ENCODE peak calls at places on chromosomes 4 and X, in six cellular contexts. One of them, this sample, is unnamed.
A peak's percentile ranks its signal among the peaks of the same experiment; 100 is the strongest.

GRCh38 chrX:34365482-34365881 is 233.4 kb upstream of the FAM47A start:
- DNase-seq in PC-9: no peak
- DNase-seq in AG09309: no peak
- DNase-seq in lower lobe of right lung: no peak
- DNase-seq in aorta: no peak
- DNase-seq in CD8-positive, alpha-beta T cell: no peak
- DNase-seq in this sample: no peak

GRCh38 chrX:133269168-133269567 is 51.0 kb upstream of the TFDP3 start:
- DNase-seq in PC-9: no peak
- DNase-seq in AG09309: no peak
- DNase-seq in lower lobe of right lung: no peak
- DNase-seq in aorta: no peak
- DNase-seq in CD8-positive, alpha-beta T cell: no peak
- DNase-seq in this sample: no peak

GRCh38 chr4:136742330-136742729 is 790.0 kb downstream of the PCDH18 start:
- DNase-seq in PC-9: no peak
- DNase-seq in AG09309: no peak
- DNase-seq in lower lobe of right lung: no peak
- DNase-seq in aorta: no peak
- DNase-seq in CD8-positive, alpha-beta T cell: no peak
- DNase-seq in this sample: no peak

GRCh38 chrX:150450519-150451177 is 87.5 kb downstream of the MAMLD1 start:
- DNase-seq in PC-9: no peak
- DNase-seq in AG09309: no peak
- DNase-seq in lower lobe of right lung: no peak
- DNase-seq in aorta: no peak
- DNase-seq in CD8-positive, alpha-beta T cell: no peak
- DNase-seq in this sample: no peak

GRCh38 chr4:168757500-168757899 is 252.6 kb downstream of the CBR4 start:
- DNase-seq in PC-9: no peak
- DNase-seq in AG09309: no peak
- DNase-seq in lower lobe of right lung: no peak
- DNase-seq in aorta: no peak
- DNase-seq in CD8-positive, alpha-beta T cell: no peak
- DNase-seq in this sample: no peak

GRCh38 chr4:10684631-10685030 is at the start of gene CLNK:
- DNase-seq in PC-9: no peak
- DNase-seq in AG09309: no peak
- DNase-seq in lower lobe of right lung: no peak
- DNase-seq in aorta: no peak
- DNase-seq in CD8-positive, alpha-beta T cell: no peak
- DNase-seq in this sample: no peak

GRCh38 chr4:57405359-57405758 is 295.2 kb upstream of the IGFBP7 start:
- DNase-seq in PC-9: peak; percentile 58
- DNase-seq in AG09309: peak; percentile 52
- DNase-seq in lower lobe of right lung: no peak
- DNase-seq in aorta: no peak
- DNase-seq in CD8-positive, alpha-beta T cell: no peak
- DNase-seq in this sample: no peak

GRCh38 chrX:30190426-30190825 is 24.9 kb upstream of the MAGEB2 start:
- DNase-seq in PC-9: no peak
- DNase-seq in AG09309: no peak
- DNase-seq in lower lobe of right lung: no peak
- DNase-seq in aorta: no peak
- DNase-seq in CD8-positive, alpha-beta T cell: no peak
- DNase-seq in this sample: no peak

GRCh38 chrX:38627683-38628082 is 66.3 kb downstream of the TSPAN7 start:
- DNase-seq in PC-9: no peak
- DNase-seq in AG09309: no peak
- DNase-seq in lower lobe of right lung: no peak
- DNase-seq in aorta: no peak
- DNase-seq in CD8-positive, alpha-beta T cell: no peak
- DNase-seq in this sample: peak; percentile 5

GRCh38 chr4:6389426-6389825 is 83.0 kb downstream of the PPP2R2C start:
- DNase-seq in PC-9: no peak
- DNase-seq in AG09309: no peak
- DNase-seq in lower lobe of right lung: no peak
- DNase-seq in aorta: peak; percentile 53
- DNase-seq in CD8-positive, alpha-beta T cell: no peak
- DNase-seq in this sample: no peak

GRCh38 chr4:6676722-6677558 is 16.7 kb upstream of the S100P start:
- DNase-seq in PC-9: no peak
- DNase-seq in AG09309: no peak
- DNase-seq in lower lobe of right lung: no peak
- DNase-seq in aorta: peak; percentile 53
- DNase-seq in CD8-positive, alpha-beta T cell: no peak
- DNase-seq in this sample: no peak

GRCh38 chrX:1500701-1501624 is 36.0 kb downstream of the P2RY8 start:
- DNase-seq in PC-9: no peak
- DNase-seq in AG09309: no peak
- DNase-seq in lower lobe of right lung: no peak
- DNase-seq in aorta: peak; percentile 63
- DNase-seq in CD8-positive, alpha-beta T cell: no peak
- DNase-seq in this sample: no peak

GRCh38 chr4:13833171-13833804 is 205.8 kb upstream of the BOD1L1 start:
- DNase-seq in PC-9: no peak
- DNase-seq in AG09309: no peak
- DNase-seq in lower lobe of right lung: no peak
- DNase-seq in aorta: no peak
- DNase-seq in CD8-positive, alpha-beta T cell: no peak
- DNase-seq in this sample: no peak

GRCh38 chr4:46931981-46932380 is 22.9 kb upstream of the COX7B2 start:
- DNase-seq in PC-9: no peak
- DNase-seq in AG09309: no peak
- DNase-seq in lower lobe of right lung: no peak
- DNase-seq in aorta: no peak
- DNase-seq in CD8-positive, alpha-beta T cell: no peak
- DNase-seq in this sample: no peak

GRCh38 chrX:124736553-124737240 is 390.3 kb downstream of the SH2D1A start:
- DNase-seq in PC-9: no peak
- DNase-seq in AG09309: no peak
- DNase-seq in lower lobe of right lung: no peak
- DNase-seq in aorta: no peak
- DNase-seq in CD8-positive, alpha-beta T cell: peak; percentile 38
- DNase-seq in this sample: peak; percentile 44

GRCh38 chrX:124737771-124738170 is 391.4 kb downstream of the SH2D1A start:
- DNase-seq in PC-9: no peak
- DNase-seq in AG09309: no peak
- DNase-seq in lower lobe of right lung: no peak
- DNase-seq in aorta: no peak
- DNase-seq in CD8-positive, alpha-beta T cell: no peak
- DNase-seq in this sample: no peak
- H3K4me3 ChIP-seq in PC-9: no peak overlapping the region
- H3K4me3 ChIP-seq in AG09309: no peak overlapping the region
- H3K4me3 ChIP-seq in lower lobe of right lung: no peak overlapping the region
- H3K4me3 ChIP-seq in aorta: no peak overlapping the region
- H3K4me3 ChIP-seq in CD8-positive, alpha-beta T cell: no peak overlapping the region
- H3K4me3 ChIP-seq in this sample: no peak overlapping the region

DNA sequence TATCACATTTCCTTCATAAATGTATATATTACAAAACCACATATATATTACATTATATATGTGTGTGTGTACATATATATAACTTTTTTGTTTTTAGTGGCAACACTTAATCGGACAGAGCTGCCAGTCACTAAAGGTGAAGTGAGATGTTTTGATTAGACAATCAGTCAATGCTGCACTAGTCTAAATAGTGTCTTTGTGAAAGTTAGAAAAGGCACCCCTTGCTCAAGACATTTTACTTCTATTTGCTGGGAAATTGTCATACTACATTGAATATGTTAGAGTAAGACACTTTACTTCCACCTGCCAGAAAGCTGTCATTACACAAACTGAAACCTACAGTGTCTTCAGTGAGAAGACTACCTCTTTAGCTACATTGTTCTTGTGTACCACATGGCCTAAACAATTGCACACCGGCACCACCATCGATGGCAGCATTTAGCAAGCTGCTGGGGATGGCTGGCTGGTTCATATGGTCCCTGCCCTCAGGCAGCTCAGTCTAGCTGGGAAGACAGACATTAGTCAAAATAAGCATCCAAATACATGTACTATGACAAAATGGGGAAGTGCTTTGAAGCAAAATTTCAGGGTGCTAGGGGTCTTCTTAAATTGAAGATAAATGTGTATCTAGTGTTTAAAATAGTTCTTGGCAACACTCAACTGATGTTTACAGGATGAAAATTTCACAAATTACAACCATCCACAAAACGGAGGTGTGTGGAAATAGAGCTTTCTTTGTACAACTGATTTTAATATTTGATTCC is 148.1 kb upstream of the GATB start:
- DNase-seq in PC-9: no peak
- DNase-seq in AG09309: no peak
- DNase-seq in lower lobe of right lung: no peak
- DNase-seq in aorta: no peak
- DNase-seq in CD8-positive, alpha-beta T cell: no peak
- DNase-seq in this sample: no peak
- H3K4me3 ChIP-seq in PC-9: no peak overlapping the region
- H3K4me3 ChIP-seq in AG09309: no peak overlapping the region
- H3K4me3 ChIP-seq in lower lobe of right lung: no peak overlapping the region
- H3K4me3 ChIP-seq in aorta: no peak overlapping the region
- H3K4me3 ChIP-seq in CD8-positive, alpha-beta T cell: no peak overlapping the region
- H3K4me3 ChIP-seq in this sample: no peak overlapping the region

GRCh38 chr4:121764303-121764701 is 662 bp downstream of the SMIM43 start:
- DNase-seq in PC-9: no peak
- DNase-seq in AG09309: no peak
- DNase-seq in lower lobe of right lung: no peak
- DNase-seq in aorta: no peak
- DNase-seq in CD8-positive, alpha-beta T cell: no peak
- DNase-seq in this sample: no peak
- H3K4me3 ChIP-seq in PC-9: no peak overlapping the region
- H3K4me3 ChIP-seq in AG09309: peak overlapping the region; percentile 44
- H3K4me3 ChIP-seq in lower lobe of right lung: peak overlapping the region; percentile 47
- H3K4me3 ChIP-seq in aorta: no peak overlapping the region
- H3K4me3 ChIP-seq in CD8-positive, alpha-beta T cell: no peak overlapping the region
- H3K4me3 ChIP-seq in this sample: peak overlapping the region; percentile 47

DNA sequence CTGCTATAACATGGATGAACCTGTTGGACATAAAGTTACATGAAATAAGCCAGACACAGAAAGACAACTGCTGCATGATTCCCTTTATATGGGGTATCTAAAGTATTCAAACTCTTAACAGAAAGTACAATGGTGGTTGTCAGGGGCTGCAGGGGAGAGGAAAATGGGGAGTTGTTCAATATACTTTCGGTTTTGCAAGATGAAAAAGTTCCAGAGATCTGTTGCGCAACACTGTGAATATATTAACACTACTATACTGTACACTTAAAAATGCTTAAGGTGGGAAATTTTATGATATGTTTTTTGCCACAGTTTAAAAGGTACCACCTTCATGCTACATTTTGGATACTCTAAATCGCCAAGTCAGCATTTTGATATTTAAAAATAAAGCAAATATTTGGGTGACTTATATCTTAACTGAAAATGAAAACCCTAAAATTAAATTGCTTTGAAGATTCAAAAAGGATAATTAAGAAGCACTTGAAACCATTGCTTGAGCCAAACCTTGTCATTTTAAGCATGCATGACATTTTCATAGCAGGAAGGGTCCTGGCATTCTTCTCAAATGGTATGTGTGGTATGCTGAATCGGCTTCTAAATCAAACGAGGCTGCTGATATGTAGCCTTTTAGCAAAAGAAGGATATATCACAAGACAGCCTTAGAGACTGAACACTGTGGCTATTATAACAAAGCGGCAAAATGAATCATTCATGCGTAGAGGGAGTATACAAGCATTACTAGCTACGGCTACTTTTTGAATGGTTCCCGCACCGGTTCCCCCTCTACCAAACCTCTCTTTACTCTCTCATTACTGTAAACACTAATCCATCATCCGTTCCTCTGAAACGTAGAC is 607.1 kb upstream of the DIPK2B start:
- DNase-seq in PC-9: no peak
- DNase-seq in AG09309: no peak
- DNase-seq in lower lobe of right lung: no peak
- DNase-seq in aorta: no peak
- DNase-seq in CD8-positive, alpha-beta T cell: no peak
- DNase-seq in this sample: no peak
- H3K4me3 ChIP-seq in PC-9: no peak overlapping the region
- H3K4me3 ChIP-seq in AG09309: no peak overlapping the region
- H3K4me3 ChIP-seq in lower lobe of right lung: peak overlapping the region; percentile 37
- H3K4me3 ChIP-seq in aorta: no peak overlapping the region
- H3K4me3 ChIP-seq in CD8-positive, alpha-beta T cell: peak overlapping the region; percentile 27
- H3K4me3 ChIP-seq in this sample: no peak overlapping the region

This sample was measured in H1.